ENCODE peak calls at places on chromosomes 12 and 14, in four cellular contexts. One of them, this sample, is unnamed.
A peak's percentile ranks its signal among the peaks of the same experiment; 100 is the strongest.

GRCh38 chr14:93304771-93305170 is 28.1 kb downstream of the BTBD7 start:
- DNase-seq in cardiac muscle cell: no peak
- DNase-seq in prostate gland: no peak
- DNase-seq in K562: no peak
- DNase-seq in this sample: no peak

GRCh38 chr12:31737345-31737744 is 8.5 kb upstream of the AMN1 start:
- DNase-seq in cardiac muscle cell: no peak
- DNase-seq in prostate gland: no peak
- DNase-seq in K562: no peak
- DNase-seq in this sample: no peak

GRCh38 chr12:27123642-27124041 is 41.3 kb upstream of the C12orf71 start:
- DNase-seq in cardiac muscle cell: peak; percentile 38
- DNase-seq in prostate gland: no peak
- DNase-seq in K562: peak; percentile 11
- DNase-seq in this sample: no peak

GRCh38 chr12:48997719-48998496 is 1.3 kb downstream of the DDN start:
- DNase-seq in cardiac muscle cell: no peak
- DNase-seq in prostate gland: no peak
- DNase-seq in K562: peak; percentile 79
- DNase-seq in this sample: no peak

GRCh38 chr12:118166946-118167345 is 31.0 kb downstream of the PEBP1 start:
- DNase-seq in cardiac muscle cell: no peak
- DNase-seq in prostate gland: no peak
- DNase-seq in K562: no peak
- DNase-seq in this sample: no peak

GRCh38 chr12:67617619-67618018 is 30.9 kb upstream of the DYRK2 start:
- DNase-seq in cardiac muscle cell: peak; percentile 40
- DNase-seq in prostate gland: no peak
- DNase-seq in K562: no peak
- DNase-seq in this sample: no peak

GRCh38 chr14:105216490-105217247 is 31.7 kb upstream of the BTBD6 start:
- DNase-seq in cardiac muscle cell: no peak
- DNase-seq in prostate gland: no peak
- DNase-seq in K562: no peak
- DNase-seq in this sample: no peak

GRCh38 chr14:36874396-36875138 is 212.9 kb downstream of the PAX9 start:
- DNase-seq in cardiac muscle cell: no peak
- DNase-seq in prostate gland: peak; percentile 18
- DNase-seq in K562: no peak
- DNase-seq in this sample: no peak

GRCh38 chr14:102862154-102862772 is 60.2 kb upstream of the AMN start:
- DNase-seq in cardiac muscle cell: no peak
- DNase-seq in prostate gland: no peak
- DNase-seq in K562: no peak
- DNase-seq in this sample: no peak

GRCh38 chr14:39015360-39015961 is 87.6 kb downstream of the SEC23A start:
- DNase-seq in cardiac muscle cell: peak; percentile 61
- DNase-seq in prostate gland: no peak
- DNase-seq in K562: peak; percentile 32
- DNase-seq in this sample: no peak

GRCh38 chr12:84497819-84498218 is 414.8 kb downstream of the SLC6A15 start:
- DNase-seq in cardiac muscle cell: peak; percentile 42
- DNase-seq in prostate gland: no peak
- DNase-seq in K562: no peak
- DNase-seq in this sample: no peak

GRCh38 chr12:104957388-104958008 is 592 bp downstream of the SLC41A2 start:
- DNase-seq in cardiac muscle cell: no peak
- DNase-seq in prostate gland: no peak
- DNase-seq in K562: peak; percentile 19
- DNase-seq in this sample: no peak

GRCh38 chr12:117014342-117014887 is 84.8 kb downstream of the TESC start:
- DNase-seq in cardiac muscle cell: no peak
- DNase-seq in prostate gland: no peak
- DNase-seq in K562: no peak
- DNase-seq in this sample: no peak

GRCh38 chr12:117010693-117011451 is 88.3 kb downstream of the TESC start:
- DNase-seq in cardiac muscle cell: no peak
- DNase-seq in prostate gland: no peak
- DNase-seq in K562: no peak
- DNase-seq in this sample: no peak

GRCh38 chr12:117009759-117010158 is 89.5 kb downstream of the TESC start:
- DNase-seq in cardiac muscle cell: no peak
- DNase-seq in prostate gland: no peak
- DNase-seq in K562: no peak
- DNase-seq in this sample: no peak

GRCh38 chr12:117013726-117014125 is 85.5 kb downstream of the TESC start:
- DNase-seq in cardiac muscle cell: no peak
- DNase-seq in prostate gland: no peak
- DNase-seq in K562: no peak
- DNase-seq in this sample: no peak

DNA sequence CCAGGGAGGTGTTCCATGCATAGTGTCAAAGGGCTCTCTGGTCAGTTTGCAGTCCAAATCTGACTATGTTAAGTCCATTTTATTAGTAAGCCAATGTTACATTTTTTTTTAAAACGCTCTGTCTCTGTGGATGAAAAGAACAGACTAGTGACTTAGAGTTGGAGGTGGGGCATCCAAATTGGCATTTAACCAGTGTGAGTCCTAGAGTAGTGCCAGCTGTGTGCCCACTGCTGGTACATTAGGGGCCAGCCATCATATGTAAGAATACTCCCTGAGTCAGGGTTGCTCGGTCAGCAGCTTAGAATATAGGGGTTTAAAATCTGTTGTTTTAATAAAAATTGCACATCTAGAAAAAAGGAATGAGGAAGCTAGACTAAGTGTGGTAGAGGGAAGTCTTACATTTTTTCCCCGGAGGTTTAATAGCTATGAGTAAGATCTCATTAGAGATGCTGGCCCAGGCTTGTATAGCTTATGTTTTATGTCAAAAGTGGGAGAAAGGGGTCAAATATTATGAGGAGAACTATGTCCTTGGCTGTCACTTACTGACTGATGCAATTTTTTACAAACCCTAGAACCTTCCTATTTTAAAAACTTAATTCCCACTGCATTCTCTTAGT is 86.9 kb downstream of the TESC start:
- DNase-seq in cardiac muscle cell: no peak
- DNase-seq in prostate gland: no peak
- DNase-seq in K562: no peak
- DNase-seq in this sample: no peak
- TF ChIP-seq CTCF in cardiac muscle cell: no peak
- TF ChIP-seq CTCF in prostate gland: no peak
- TF ChIP-seq CTCF in K562: no peak
- TF ChIP-seq CTCF in this sample: no peak

DNA sequence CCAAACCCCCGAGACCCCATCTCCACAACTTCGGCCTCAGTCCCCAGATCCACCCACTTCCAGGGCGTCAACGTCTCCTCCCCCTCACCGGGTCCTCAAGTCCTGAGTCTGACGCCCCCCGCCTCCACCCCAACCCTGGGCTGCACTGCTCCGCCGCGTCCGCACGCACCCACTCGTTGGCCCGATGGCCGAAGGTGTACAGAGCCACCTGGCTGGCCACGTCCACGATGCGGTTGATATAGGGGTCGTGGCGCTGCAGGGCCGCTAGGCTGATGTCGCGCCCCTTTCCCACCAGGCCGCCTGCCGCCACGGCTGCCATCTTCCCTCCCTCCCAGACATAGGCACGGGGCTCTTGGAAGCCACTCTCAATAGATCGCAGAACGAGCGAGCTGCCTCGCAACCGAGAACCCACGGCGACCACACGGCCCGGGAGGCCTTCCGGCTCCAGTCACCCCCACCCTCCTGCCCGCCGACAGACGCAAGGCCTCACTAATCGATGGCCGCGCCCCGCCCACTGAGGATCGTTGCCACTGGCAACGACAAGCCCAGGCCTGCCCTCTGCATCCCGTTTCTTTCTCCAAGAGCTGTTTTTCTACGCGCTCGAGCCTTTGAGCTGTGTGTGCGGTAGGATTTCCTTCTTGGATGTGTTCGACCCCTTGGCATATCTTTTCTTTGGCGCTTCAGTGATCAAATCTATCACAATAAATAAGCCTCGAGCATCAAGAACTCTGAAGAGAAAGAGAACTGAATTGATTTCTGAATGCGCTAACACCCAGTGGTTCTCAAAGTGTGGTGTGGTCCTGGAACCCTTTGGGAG is at the start of gene DCP1B:
- DNase-seq in cardiac muscle cell: peak; percentile 98
- DNase-seq in prostate gland: peak; percentile 94
- DNase-seq in K562: peak; percentile 87
- DNase-seq in this sample: peak; percentile 96
- TF ChIP-seq CTCF in cardiac muscle cell: no peak
- TF ChIP-seq CTCF in prostate gland: no peak
- TF ChIP-seq CTCF in K562: no peak
- TF ChIP-seq CTCF in this sample: peak; percentile 57

GRCh38 chr14:52473557-52473956 is 78.7 kb downstream of the TXNDC16 start:
- DNase-seq in cardiac muscle cell: no peak
- DNase-seq in prostate gland: no peak
- DNase-seq in K562: no peak
- DNase-seq in this sample: no peak
- TF ChIP-seq CTCF in cardiac muscle cell: peak; percentile 40
- TF ChIP-seq CTCF in prostate gland: no peak
- TF ChIP-seq CTCF in K562: no peak
- TF ChIP-seq CTCF in this sample: peak; percentile 57

GRCh38 chr12:131327521-131328488 is 374.1 kb downstream of the ADGRD1 start:
- DNase-seq in cardiac muscle cell: no peak
- DNase-seq in prostate gland: no peak
- DNase-seq in K562: peak; percentile 36
- DNase-seq in this sample: no peak
- TF ChIP-seq CTCF in cardiac muscle cell: no peak
- TF ChIP-seq CTCF in prostate gland: no peak
- TF ChIP-seq CTCF in K562: peak; percentile 40
- TF ChIP-seq CTCF in this sample: peak; percentile 41

GRCh38 chr12:69540606-69541386 is 44.5 kb upstream of the CCT2 start:
- DNase-seq in cardiac muscle cell: no peak
- DNase-seq in prostate gland: no peak
- DNase-seq in K562: no peak
- DNase-seq in this sample: no peak
- TF ChIP-seq CTCF in cardiac muscle cell: no peak
- TF ChIP-seq CTCF in prostate gland: no peak
- TF ChIP-seq CTCF in K562: no peak
- TF ChIP-seq CTCF in this sample: no peak

DNA sequence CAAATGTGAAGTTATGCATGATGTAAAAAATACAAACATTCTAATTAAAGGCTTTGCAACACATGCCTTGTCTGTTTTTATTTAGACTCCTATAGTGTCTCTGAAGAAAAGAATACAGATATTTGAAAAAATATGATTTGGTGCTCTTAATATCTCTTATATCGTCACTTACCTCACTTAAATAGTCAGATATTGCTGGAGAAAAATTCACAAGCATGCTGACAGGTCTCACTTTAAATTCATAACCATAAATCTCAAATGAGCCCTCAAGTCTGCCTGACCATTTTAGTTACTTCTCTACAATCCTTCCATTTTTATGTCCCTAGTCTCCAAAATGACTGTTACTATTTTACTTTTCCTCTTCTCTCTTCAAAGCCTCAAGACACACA is 5.4 kb upstream of the YEATS4 start:
- DNase-seq in cardiac muscle cell: no peak
- DNase-seq in prostate gland: no peak
- DNase-seq in K562: no peak
- DNase-seq in this sample: no peak
- TF ChIP-seq CTCF in cardiac muscle cell: no peak
- TF ChIP-seq CTCF in prostate gland: no peak
- TF ChIP-seq CTCF in K562: no peak
- TF ChIP-seq CTCF in this sample: no peak

GRCh38 chr14:73744874-73745529 is 30.8 kb upstream of the PNMA1 start:
- DNase-seq in cardiac muscle cell: no peak
- DNase-seq in prostate gland: peak; percentile 56
- DNase-seq in K562: no peak
- DNase-seq in this sample: no peak

GRCh38 chr14:73745571-73746539 is 31.7 kb upstream of the PNMA1 start:
- DNase-seq in cardiac muscle cell: no peak
- DNase-seq in prostate gland: no peak
- DNase-seq in K562: no peak
- DNase-seq in this sample: no peak

GRCh38 chr14:73748858-73749357 is 34.7 kb upstream of the PNMA1 start:
- DNase-seq in cardiac muscle cell: no peak
- DNase-seq in prostate gland: no peak
- DNase-seq in K562: no peak
- DNase-seq in this sample: no peak

GRCh38 chr14:73747386-73748211 is 33.4 kb upstream of the PNMA1 start:
- DNase-seq in cardiac muscle cell: no peak
- DNase-seq in prostate gland: no peak
- DNase-seq in K562: no peak
- DNase-seq in this sample: no peak

DNA sequence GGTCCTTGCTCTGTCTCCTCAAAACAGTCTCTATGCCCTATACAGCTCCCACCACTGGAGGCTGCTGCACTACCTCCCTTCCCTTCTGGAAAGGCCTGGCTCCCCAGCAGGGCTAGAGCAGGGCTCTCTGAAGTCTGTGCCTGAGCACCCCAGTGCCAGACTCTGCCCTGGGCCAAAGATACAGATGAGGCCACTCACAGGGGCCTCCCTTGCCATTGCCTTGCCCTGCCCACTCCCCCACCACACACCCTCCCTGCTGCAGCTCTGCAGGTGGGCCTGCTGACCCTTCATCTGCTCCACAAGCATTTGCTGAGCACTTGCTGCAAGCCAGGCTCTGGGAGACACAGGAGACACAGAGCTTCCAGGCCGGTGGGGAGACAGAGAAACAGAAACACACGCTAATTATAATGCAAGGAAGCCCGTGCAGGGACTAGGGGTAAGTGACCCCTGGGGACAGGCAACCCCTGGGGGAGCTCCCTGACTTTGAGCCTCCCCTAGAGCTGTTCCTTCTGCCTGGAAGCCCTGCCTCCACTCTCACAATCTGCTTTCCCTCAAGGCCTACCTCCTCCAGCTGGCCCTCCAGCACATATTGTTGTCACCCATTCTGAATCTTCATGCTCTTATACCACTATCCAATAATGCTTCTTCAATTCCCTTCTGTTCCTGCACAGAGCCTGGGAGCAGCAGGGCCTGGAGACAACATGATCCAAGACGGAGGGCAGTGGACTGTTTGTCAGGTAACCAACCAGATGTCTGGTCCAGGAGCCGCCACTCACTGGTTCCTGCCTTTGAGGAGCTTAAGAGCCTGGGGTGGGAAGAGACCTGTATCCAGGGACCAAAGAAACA is 32.6 kb upstream of the PNMA1 start:
- DNase-seq in cardiac muscle cell: no peak
- DNase-seq in prostate gland: no peak
- DNase-seq in K562: no peak
- DNase-seq in this sample: no peak
- TF ChIP-seq CTCF in cardiac muscle cell: peak; percentile 23
- TF ChIP-seq CTCF in prostate gland: no peak
- TF ChIP-seq CTCF in K562: peak; percentile 32
- TF ChIP-seq CTCF in this sample: peak; percentile 29

GRCh38 chr12:47591387-47591786 is 114.4 kb downstream of the RPAP3 start:
- DNase-seq in cardiac muscle cell: no peak
- DNase-seq in prostate gland: no peak
- DNase-seq in K562: no peak
- DNase-seq in this sample: no peak

GRCh38 chr12:47586952-47587669 is 118.7 kb downstream of the RPAP3 start:
- DNase-seq in cardiac muscle cell: no peak
- DNase-seq in prostate gland: no peak
- DNase-seq in K562: no peak
- DNase-seq in this sample: no peak

GRCh38 chr12:47590771-47591368 is 115.0 kb downstream of the RPAP3 start:
- DNase-seq in cardiac muscle cell: no peak
- DNase-seq in prostate gland: no peak
- DNase-seq in K562: no peak
- DNase-seq in this sample: no peak

GRCh38 chr12:47585507-47585906 is 120.3 kb downstream of the RPAP3 start:
- DNase-seq in cardiac muscle cell: no peak
- DNase-seq in prostate gland: no peak
- DNase-seq in K562: no peak
- DNase-seq in this sample: no peak
- TF ChIP-seq CTCF in cardiac muscle cell: no peak
- TF ChIP-seq CTCF in prostate gland: no peak
- TF ChIP-seq CTCF in K562: no peak
- TF ChIP-seq CTCF in this sample: no peak